ENCODE peak calls at places on chromosomes 13 and 19, in six cellular contexts. G, Q, J, M, B and I are unnamed samples.

GRCh38 chr13:97975280-97975850 is 21.9 kb downstream of the IPO5 start:
- DNase-seq in M (no peak), J (no peak), Q (no peak), B (no peak), G (no peak), I (no peak)

GRCh38 chr13:110323172-110323851 is 16.2 kb downstream of the COL4A2 start:
- DNase-seq in B (no peak), Q (no peak), J (no peak), G (no peak), M (no peak), I (peak; percentile 81)

GRCh38 chr19:43598445-43599240 is 2.2 kb downstream of the ZNF576 start:
- DNase-seq in Q (no peak), J (no peak), M (no peak), G (no peak), B (no peak), I (no peak)

GRCh38 chr13:99871249-99871898 is 100.2 kb downstream of the ZIC5 start:
- DNase-seq in J (no peak), B (no peak), M (no peak), G (no peak), Q (no peak), I (no peak)

GRCh38 chr19:28843771-28844492 is 369.0 kb downstream of the UQCRFS1 start:
- DNase-seq in J (no peak), Q (no peak), M (no peak), B (no peak), G (no peak), I (no peak)

GRCh38 chr13:75764251-75764650 is 128.1 kb downstream of the LMO7 start:
- DNase-seq in G (no peak), M (no peak), B (no peak), Q (no peak), J (no peak), I (no peak)

GRCh38 chr19:17755533-17755885 is 4.2 kb downstream of the FCHO1 start:
- DNase-seq in J (no peak), G (no peak), M (no peak), B (no peak), Q (no peak), I (no peak)

GRCh38 chr19:44579663-44580365 is 33.5 kb upstream of the IGSF23 start:
- DNase-seq in B (no peak), Q (no peak), J (no peak), G (no peak), M (no peak), I (no peak)

GRCh38 chr13:73250061-73250460 is 191.3 kb downstream of the KLF5 start:
- DNase-seq in G (no peak), M (no peak), J (no peak), Q (no peak), B (no peak), I (no peak)

GRCh38 chr13:43087960-43088580 is 64.7 kb downstream of the DNAJC15 start:
- DNase-seq in J (no peak), Q (no peak), G (no peak), B (no peak), M (no peak), I (no peak)

GRCh38 chr13:39688699-39689405 is 33.4 kb downstream of the COG6 start:
- DNase-seq in G (no peak), M (no peak), Q (no peak), B (no peak), J (no peak), I (no peak)

GRCh38 chr13:51499841-51500240 is 47.0 kb upstream of the INTS6 start:
- DNase-seq in M (no peak), B (no peak), Q (no peak), G (no peak), J (no peak), I (no peak)

GRCh38 chr13:98223741-98224140 is 46.7 kb upstream of the RNF113B start:
- DNase-seq in M (no peak), J (no peak), G (no peak), Q (no peak), B (no peak), I (no peak)

GRCh38 chr19:55678121-55678671 is 3.2 kb downstream of the EPN1 start:
- DNase-seq in J (peak; percentile 73), Q (no peak), M (no peak), G (no peak), B (no peak), I (no peak)

GRCh38 chr19:42286349-42287016 is 15.4 kb upstream of the PRR19 start:
- DNase-seq in G (no peak), B (no peak), M (peak; percentile 66), Q (no peak), J (no peak), I (no peak)

GRCh38 chr13:45916036-45916435 is 64.5 kb upstream of the SIAH3 start:
- DNase-seq in G (no peak), J (no peak), B (no peak), Q (no peak), M (no peak), I (no peak)

GRCh38 chr13:111491021-111491420 is 170.6 kb downstream of the TEX29 start:
- DNase-seq in B (no peak), M (no peak), J (no peak), G (no peak), Q (no peak), I (no peak)

GRCh38 chr19:34732548-34733255 is 1.3 kb upstream of the ZNF181 start:
- DNase-seq in G (no peak), M (peak; percentile 73), J (no peak), Q (no peak), B (no peak), I (no peak)

GRCh38 chr13:71760226-71760591 is 106.8 kb downstream of the DACH1 start:
- DNase-seq in J (no peak), M (no peak), Q (no peak), B (no peak), G (no peak), I (no peak)

GRCh38 chr13:51318015-51318414 is 21.5 kb upstream of the SERPINE3 start:
- DNase-seq in Q (no peak), M (no peak), J (no peak), G (no peak), B (no peak), I (no peak)

GRCh38 chr19:46513461-46514236 is 18.0 kb upstream of the PNMA8B start:
- DNase-seq in B (peak; percentile 51), G (peak; percentile 90), M (peak; percentile 91), Q (no peak), J (peak; percentile 76), I (no peak)

GRCh38 chr19:45528149-45528743 is 21.0 kb downstream of the VASP start:
- DNase-seq in J (no peak), B (peak; percentile 99), M (peak; percentile 74), G (no peak), Q (no peak), I (no peak)

GRCh38 chr19:49847731-49848696 is 2.9 kb upstream of the PTOV1 start:
- DNase-seq in G (no peak), B (peak; percentile 80), Q (no peak), M (peak; percentile 67), J (no peak), I (peak; percentile 49)

GRCh38 chr19:49528211-49528771 is 488 bp downstream of the RCN3 start:
- DNase-seq in M (no peak), G (no peak), Q (peak; percentile 11), B (no peak), J (peak; percentile 39), I (no peak)

GRCh38 chr13:41944635-41945401 is 16.1 kb downstream of the VWA8 start:
- DNase-seq in M (no peak), J (no peak), Q (no peak), G (no peak), B (no peak), I (no peak)

GRCh38 chr19:45781282-45782161 is 768 bp downstream of the DMPK start:
- DNase-seq in G (no peak), J (no peak), M (no peak), Q (no peak), B (peak; percentile 90), I (no peak)

GRCh38 chr13:41955605-41956004 is 5.3 kb downstream of the VWA8 start:
- DNase-seq in B (no peak), J (no peak), G (no peak), Q (no peak), M (no peak), I (no peak)

GRCh38 chr13:90205081-90205480 is 1142.4 kb upstream of the MIR17HG start:
- DNase-seq in G (no peak), J (no peak), M (no peak), Q (no peak), B (no peak), I (no peak)

GRCh38 chr13:90201676-90202425 is 1145.6 kb upstream of the MIR17HG start:
- DNase-seq in G (no peak), J (no peak), Q (no peak), B (no peak), M (no peak), I (no peak)

GRCh38 chr13:90201198-90201597 is 1146.3 kb upstream of the MIR17HG start:
- DNase-seq in M (no peak), J (no peak), Q (no peak), G (no peak), B (no peak), I (no peak)

DNA sequence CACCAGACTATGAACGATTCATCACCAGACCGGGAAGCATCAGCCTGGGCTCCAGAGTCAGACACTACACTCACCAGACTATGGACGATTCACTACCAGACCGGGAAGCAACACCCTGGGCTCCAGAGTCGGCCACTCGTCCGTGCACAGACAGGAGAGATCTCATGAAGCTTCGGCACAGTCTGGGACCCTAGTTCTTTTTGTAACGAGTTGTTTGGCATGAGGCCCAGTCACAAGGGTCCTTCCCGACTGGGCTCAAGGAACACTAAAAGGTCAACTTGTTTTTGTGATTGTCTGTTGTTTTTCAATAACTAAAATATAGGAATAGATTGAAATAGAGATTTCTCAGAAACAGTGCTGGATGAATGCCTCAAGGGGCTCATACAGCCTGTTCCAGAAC is 1141.6 kb upstream of the MIR17HG start:
- DNase-seq in M (no peak), J (no peak), B (no peak), G (no peak), Q (no peak), I (no peak)
- H3K27me3 ChIP-seq in M (no peaks in the 10 kb centered on the region), J (no peaks in the 10 kb centered on the region), B (no peaks in the 10 kb centered on the region), G (no peaks in the 10 kb centered on the region), Q (no peaks in the 10 kb centered on the region), I (no peaks in the 10 kb centered on the region)

GRCh38 chr13:28425796-28426195 is 69.1 kb downstream of the FLT1 start:
- DNase-seq in M (no peak), B (no peak), G (no peak), J (no peak), Q (no peak), I (no peak)
- H3K27ac ChIP-seq in M (no peak overlapping the region), B (no peak overlapping the region), G (no peak overlapping the region), J (no peak overlapping the region), Q (no peak overlapping the region), I (no peak overlapping the region)

GRCh38 chr19:39187552-39187943 is 9.2 kb upstream of the NCCRP1 start:
- DNase-seq in G (no peak), J (no peak), Q (no peak), M (no peak), B (no peak), I (no peak)
- TF ChIP-seq CTCF in G (peak; percentile 28), J (peak; percentile 47), Q (peak; percentile 42), M (no peak), B (peak; percentile 72), I (no peak)

DNA sequence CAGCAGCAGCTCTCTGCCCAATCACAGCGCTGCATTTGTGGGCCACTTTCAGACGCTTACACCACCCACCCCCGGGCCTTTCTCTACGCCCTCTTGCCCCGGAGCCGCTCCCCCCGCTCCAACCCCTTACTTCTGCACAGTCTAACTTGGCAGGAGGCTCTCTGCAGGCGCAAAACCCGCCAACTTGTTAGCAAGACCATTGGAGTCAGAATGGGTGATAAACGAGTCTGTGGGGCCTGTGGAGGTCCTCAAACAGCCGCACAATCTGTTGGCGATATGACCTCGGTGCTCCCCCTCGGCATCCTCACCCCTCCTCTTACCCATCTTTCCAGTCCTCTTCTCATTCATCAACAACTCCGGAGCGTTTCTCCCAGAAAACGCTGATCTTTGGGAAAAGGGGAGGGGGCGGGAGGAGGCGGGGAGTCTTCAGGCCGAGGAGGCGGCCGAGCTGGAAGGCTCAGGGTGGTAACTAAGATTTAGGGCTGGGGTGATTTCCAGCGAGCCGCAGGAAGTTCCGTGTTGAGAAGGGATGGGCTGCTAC is 4.2 kb downstream of the SOX21 start:
- DNase-seq in Q (no peak), G (no peak), J (no peak), M (no peak), B (no peak), I (no peak)
- H3K27me3 ChIP-seq in Q (peaks cover 37% of the 10 kb centered on the region), G (peaks cover 89% of the 10 kb centered on the region), J (peaks cover 100% of the 10 kb centered on the region), M (peaks cover 42% of the 10 kb centered on the region), B (peaks cover 59% of the 10 kb centered on the region), I (peaks cover 83% of the 10 kb centered on the region)